ENCODE peak calls at places on chromosomes 11 and 22, in five cellular contexts. One of them, this sample, is unnamed. For H3K9me3, the result is how much of the 10 kb centered on the place peaks cover.

GRCh38 chr11:96237759-96238158 is 105.2 kb downstream of the MAML2 start:
- DNase-seq in tibial artery: no peak
- DNase-seq in upper lobe of right lung: no peak
- DNase-seq in heart right ventricle: no peak
- DNase-seq in naive thymus-derived CD4-positive, alpha-beta T cell: no peak
- DNase-seq in this sample: no peak

GRCh38 chr11:45371251-45371749 is 85.2 kb upstream of the SYT13 start:
- DNase-seq in heart right ventricle: peak
- DNase-seq in upper lobe of right lung: peak
- DNase-seq in tibial artery: peak
- DNase-seq in naive thymus-derived CD4-positive, alpha-beta T cell: peak
- DNase-seq in this sample: peak

GRCh38 chr22:31829505-31829904 is 75.7 kb downstream of the DEPDC5 start:
- DNase-seq in heart right ventricle: no peak
- DNase-seq in tibial artery: no peak
- DNase-seq in upper lobe of right lung: no peak
- DNase-seq in naive thymus-derived CD4-positive, alpha-beta T cell: peak
- DNase-seq in this sample: peak

GRCh38 chr11:119168471-119169271 is at the start of gene NLRX1:
- DNase-seq in heart right ventricle: peak
- DNase-seq in tibial artery: peak
- DNase-seq in upper lobe of right lung: peak
- DNase-seq in naive thymus-derived CD4-positive, alpha-beta T cell: peak
- DNase-seq in this sample: peak

GRCh38 chr11:63944987-63945386 is 6.2 kb downstream of the NAA40 start:
- DNase-seq in heart right ventricle: peak
- DNase-seq in naive thymus-derived CD4-positive, alpha-beta T cell: no peak
- DNase-seq in tibial artery: peak
- DNase-seq in upper lobe of right lung: no peak
- DNase-seq in this sample: no peak

GRCh38 chr22:27204280-27204679 is 546.9 kb downstream of the MIAT start:
- DNase-seq in heart right ventricle: no peak
- DNase-seq in naive thymus-derived CD4-positive, alpha-beta T cell: no peak
- DNase-seq in tibial artery: no peak
- DNase-seq in upper lobe of right lung: no peak
- DNase-seq in this sample: no peak

GRCh38 chr11:125320347-125321122 is 156.0 kb downstream of the PKNOX2 start:
- DNase-seq in tibial artery: no peak
- DNase-seq in upper lobe of right lung: no peak
- DNase-seq in naive thymus-derived CD4-positive, alpha-beta T cell: no peak
- DNase-seq in heart right ventricle: no peak
- DNase-seq in this sample: no peak

GRCh38 chr22:36194971-36195370 is 6.6 kb downstream of the APOL4 start:
- DNase-seq in upper lobe of right lung: no peak
- DNase-seq in naive thymus-derived CD4-positive, alpha-beta T cell: peak
- DNase-seq in heart right ventricle: peak
- DNase-seq in tibial artery: peak
- DNase-seq in this sample: peak

GRCh38 chr22:34669001-34669400 is 397.0 kb upstream of the ISX start:
- DNase-seq in naive thymus-derived CD4-positive, alpha-beta T cell: no peak
- DNase-seq in upper lobe of right lung: no peak
- DNase-seq in heart right ventricle: no peak
- DNase-seq in tibial artery: no peak
- DNase-seq in this sample: no peak

GRCh38 chr11:19110290-19110689 is 6.7 kb upstream of the ZDHHC13 start:
- DNase-seq in naive thymus-derived CD4-positive, alpha-beta T cell: no peak
- DNase-seq in upper lobe of right lung: no peak
- DNase-seq in heart right ventricle: peak
- DNase-seq in tibial artery: no peak
- DNase-seq in this sample: no peak

GRCh38 chr11:17256512-17256911 is 20.0 kb upstream of the NUCB2 start:
- DNase-seq in tibial artery: no peak
- DNase-seq in heart right ventricle: no peak
- DNase-seq in upper lobe of right lung: no peak
- DNase-seq in naive thymus-derived CD4-positive, alpha-beta T cell: no peak
- DNase-seq in this sample: peak

GRCh38 chr11:17258670-17259069 is 17.9 kb upstream of the NUCB2 start:
- DNase-seq in tibial artery: no peak
- DNase-seq in heart right ventricle: no peak
- DNase-seq in upper lobe of right lung: no peak
- DNase-seq in naive thymus-derived CD4-positive, alpha-beta T cell: no peak
- DNase-seq in this sample: no peak

GRCh38 chr11:17259519-17259918 is 17.0 kb upstream of the NUCB2 start:
- DNase-seq in heart right ventricle: no peak
- DNase-seq in upper lobe of right lung: no peak
- DNase-seq in tibial artery: no peak
- DNase-seq in naive thymus-derived CD4-positive, alpha-beta T cell: no peak
- DNase-seq in this sample: no peak

GRCh38 chr11:17259931-17260499 is 16.5 kb upstream of the NUCB2 start:
- DNase-seq in naive thymus-derived CD4-positive, alpha-beta T cell: no peak
- DNase-seq in upper lobe of right lung: no peak
- DNase-seq in tibial artery: no peak
- DNase-seq in heart right ventricle: no peak
- DNase-seq in this sample: no peak

GRCh38 chr11:17257200-17257599 is 19.3 kb upstream of the NUCB2 start:
- DNase-seq in tibial artery: no peak
- DNase-seq in naive thymus-derived CD4-positive, alpha-beta T cell: no peak
- DNase-seq in upper lobe of right lung: no peak
- DNase-seq in heart right ventricle: no peak
- DNase-seq in this sample: no peak
- H3K27ac ChIP-seq in tibial artery: no peak
- H3K27ac ChIP-seq in naive thymus-derived CD4-positive, alpha-beta T cell: no peak
- H3K27ac ChIP-seq in upper lobe of right lung: no peak
- H3K27ac ChIP-seq in heart right ventricle: no peak
- H3K27ac ChIP-seq in this sample: peak

GRCh38 chr22:47260551-47260950 is 498.1 kb downstream of the TBC1D22A start:
- DNase-seq in tibial artery: no peak
- DNase-seq in upper lobe of right lung: no peak
- DNase-seq in naive thymus-derived CD4-positive, alpha-beta T cell: no peak
- DNase-seq in heart right ventricle: no peak
- DNase-seq in this sample: no peak
- H3K9me3 ChIP-seq in tibial artery: under half
- H3K9me3 ChIP-seq in upper lobe of right lung: under half
- H3K9me3 ChIP-seq in naive thymus-derived CD4-positive, alpha-beta T cell: under half
- H3K9me3 ChIP-seq in heart right ventricle: under half
- H3K9me3 ChIP-seq in this sample: under half

GRCh38 chr11:20192641-20193040 is 32.4 kb upstream of the DBX1 start:
- DNase-seq in heart right ventricle: no peak
- DNase-seq in upper lobe of right lung: no peak
- DNase-seq in naive thymus-derived CD4-positive, alpha-beta T cell: no peak
- DNase-seq in tibial artery: no peak
- DNase-seq in this sample: no peak

GRCh38 chr11:20192151-20192550 is 31.9 kb upstream of the DBX1 start:
- DNase-seq in heart right ventricle: no peak
- DNase-seq in tibial artery: no peak
- DNase-seq in naive thymus-derived CD4-positive, alpha-beta T cell: no peak
- DNase-seq in upper lobe of right lung: no peak
- DNase-seq in this sample: no peak

GRCh38 chr11:20197881-20198280 is 37.6 kb upstream of the DBX1 start:
- DNase-seq in tibial artery: no peak
- DNase-seq in naive thymus-derived CD4-positive, alpha-beta T cell: no peak
- DNase-seq in heart right ventricle: no peak
- DNase-seq in upper lobe of right lung: no peak
- DNase-seq in this sample: no peak

GRCh38 chr11:20194470-20194869 is 34.2 kb upstream of the DBX1 start:
- DNase-seq in naive thymus-derived CD4-positive, alpha-beta T cell: no peak
- DNase-seq in tibial artery: no peak
- DNase-seq in upper lobe of right lung: no peak
- DNase-seq in heart right ventricle: no peak
- DNase-seq in this sample: no peak

GRCh38 chr11:20193307-20193706 is 33.0 kb upstream of the DBX1 start:
- DNase-seq in upper lobe of right lung: no peak
- DNase-seq in naive thymus-derived CD4-positive, alpha-beta T cell: no peak
- DNase-seq in tibial artery: no peak
- DNase-seq in heart right ventricle: no peak
- DNase-seq in this sample: no peak
- H3K4me3 ChIP-seq in upper lobe of right lung: no peak
- H3K4me3 ChIP-seq in naive thymus-derived CD4-positive, alpha-beta T cell: no peak
- H3K4me3 ChIP-seq in tibial artery: no peak
- H3K4me3 ChIP-seq in heart right ventricle: no peak
- H3K4me3 ChIP-seq in this sample: no peak

GRCh38 chr11:10752061-10752460 is 1.0 kb downstream of the CTR9 start:
- DNase-seq in upper lobe of right lung: no peak
- DNase-seq in naive thymus-derived CD4-positive, alpha-beta T cell: no peak
- DNase-seq in tibial artery: no peak
- DNase-seq in heart right ventricle: no peak
- DNase-seq in this sample: no peak
- H3K27ac ChIP-seq in upper lobe of right lung: peak
- H3K27ac ChIP-seq in naive thymus-derived CD4-positive, alpha-beta T cell: peak
- H3K27ac ChIP-seq in tibial artery: peak
- H3K27ac ChIP-seq in heart right ventricle: peak
- H3K27ac ChIP-seq in this sample: no peak

DNA sequence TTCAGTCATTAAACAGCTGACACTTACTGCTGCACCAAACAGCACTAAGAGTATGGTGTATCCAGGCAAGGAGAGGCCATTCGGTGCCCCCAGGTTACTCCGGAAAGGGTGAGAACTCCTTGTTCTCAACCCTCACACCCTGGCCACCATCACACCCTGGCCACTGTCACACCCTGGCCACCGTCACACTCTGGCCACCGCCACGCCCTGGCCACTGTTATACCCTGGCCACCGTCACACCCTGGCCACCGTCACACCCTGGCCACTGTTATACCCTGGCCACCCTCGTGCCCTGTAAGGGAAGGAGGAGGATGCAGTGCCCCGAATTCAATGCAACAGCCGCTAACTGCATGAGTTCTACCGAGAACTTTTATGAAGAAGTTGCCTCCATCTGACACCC is 644.4 kb downstream of the TBC1D22A start:
- DNase-seq in tibial artery: no peak
- DNase-seq in upper lobe of right lung: no peak
- DNase-seq in heart right ventricle: no peak
- DNase-seq in naive thymus-derived CD4-positive, alpha-beta T cell: no peak
- DNase-seq in this sample: no peak
- H3K9me3 ChIP-seq in tibial artery: under half
- H3K9me3 ChIP-seq in upper lobe of right lung: under half
- H3K9me3 ChIP-seq in heart right ventricle: under half
- H3K9me3 ChIP-seq in naive thymus-derived CD4-positive, alpha-beta T cell: under half
- H3K9me3 ChIP-seq in this sample: under half

GRCh38 chr11:78958444-78958843 is 383.8 kb upstream of the NARS2 start:
- DNase-seq in upper lobe of right lung: no peak
- DNase-seq in tibial artery: no peak
- DNase-seq in heart right ventricle: no peak
- DNase-seq in naive thymus-derived CD4-positive, alpha-beta T cell: no peak
- DNase-seq in this sample: no peak

GRCh38 chr11:78961186-78961782 is 386.6 kb upstream of the NARS2 start:
- DNase-seq in heart right ventricle: peak
- DNase-seq in upper lobe of right lung: no peak
- DNase-seq in tibial artery: no peak
- DNase-seq in naive thymus-derived CD4-positive, alpha-beta T cell: no peak
- DNase-seq in this sample: no peak

GRCh38 chr11:78967811-78968210 is 393.1 kb upstream of the NARS2 start:
- DNase-seq in upper lobe of right lung: no peak
- DNase-seq in heart right ventricle: no peak
- DNase-seq in naive thymus-derived CD4-positive, alpha-beta T cell: no peak
- DNase-seq in tibial artery: no peak
- DNase-seq in this sample: no peak

GRCh38 chr11:78957481-78958245 is 383.0 kb upstream of the NARS2 start:
- DNase-seq in upper lobe of right lung: no peak
- DNase-seq in naive thymus-derived CD4-positive, alpha-beta T cell: no peak
- DNase-seq in tibial artery: no peak
- DNase-seq in heart right ventricle: no peak
- DNase-seq in this sample: no peak

DNA sequence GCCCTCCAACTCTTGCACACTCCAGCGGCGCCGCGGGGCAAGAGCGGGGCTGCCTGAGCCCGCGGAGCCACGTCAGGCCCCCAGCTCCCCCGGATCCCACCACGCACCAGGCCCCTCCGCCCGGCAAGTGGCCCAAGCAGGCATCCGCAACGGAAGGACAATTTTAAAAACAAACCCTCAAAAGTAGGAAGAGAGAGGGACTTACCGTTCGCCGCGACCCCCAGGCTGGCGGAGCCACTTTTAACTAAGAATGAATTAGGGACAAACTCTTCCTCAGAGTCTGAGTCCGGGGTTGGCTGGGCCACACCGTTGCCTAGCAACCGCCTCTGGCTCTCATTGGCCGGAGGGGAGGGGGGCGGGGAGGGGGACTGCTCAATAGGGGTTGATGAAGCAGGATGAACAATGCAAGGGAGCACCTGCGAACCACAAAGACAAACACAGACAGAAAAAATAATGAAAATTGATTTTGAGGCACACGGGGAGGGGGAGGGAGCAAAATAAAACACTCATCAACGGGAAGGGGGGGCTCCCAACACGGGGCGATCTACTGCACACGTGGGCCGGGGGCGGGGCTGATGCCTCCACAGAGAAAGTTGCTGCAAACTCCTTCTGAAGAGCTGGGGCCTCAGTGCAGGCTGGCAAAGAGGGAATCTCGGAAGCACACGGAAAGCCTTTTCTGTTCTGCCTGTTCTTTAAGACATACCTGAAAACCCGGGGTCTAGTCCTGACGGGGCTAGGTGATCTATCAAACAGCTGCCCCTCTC is 387.5 kb upstream of the NARS2 start:
- DNase-seq in upper lobe of right lung: no peak
- DNase-seq in naive thymus-derived CD4-positive, alpha-beta T cell: no peak
- DNase-seq in tibial artery: no peak
- DNase-seq in heart right ventricle: no peak
- DNase-seq in this sample: peak
- H3K4me3 ChIP-seq in upper lobe of right lung: no peak
- H3K4me3 ChIP-seq in naive thymus-derived CD4-positive, alpha-beta T cell: no peak
- H3K4me3 ChIP-seq in tibial artery: no peak
- H3K4me3 ChIP-seq in heart right ventricle: no peak
- H3K4me3 ChIP-seq in this sample: peak

GRCh38 chr22:29985912-29986311 is 94.4 kb upstream of the HORMAD2 start:
- DNase-seq in naive thymus-derived CD4-positive, alpha-beta T cell: no peak
- DNase-seq in upper lobe of right lung: no peak
- DNase-seq in tibial artery: no peak
- DNase-seq in heart right ventricle: no peak
- DNase-seq in this sample: no peak
- H3K27ac ChIP-seq in naive thymus-derived CD4-positive, alpha-beta T cell: no peak
- H3K27ac ChIP-seq in upper lobe of right lung: no peak
- H3K27ac ChIP-seq in tibial artery: no peak
- H3K27ac ChIP-seq in heart right ventricle: no peak
- H3K27ac ChIP-seq in this sample: no peak

GRCh38 chr22:47957649-47958048 is 1195.2 kb downstream of the TBC1D22A start:
- DNase-seq in heart right ventricle: no peak
- DNase-seq in naive thymus-derived CD4-positive, alpha-beta T cell: no peak
- DNase-seq in tibial artery: no peak
- DNase-seq in upper lobe of right lung: no peak
- DNase-seq in this sample: no peak
- H3K9me3 ChIP-seq in heart right ventricle: under half
- H3K9me3 ChIP-seq in naive thymus-derived CD4-positive, alpha-beta T cell: under half
- H3K9me3 ChIP-seq in tibial artery: under half
- H3K9me3 ChIP-seq in upper lobe of right lung: under half
- H3K9me3 ChIP-seq in this sample: under half

GRCh38 chr11:67355023-67355793 is 1.9 kb upstream of the POLD4 start:
- DNase-seq in tibial artery: no peak
- DNase-seq in heart right ventricle: no peak
- DNase-seq in upper lobe of right lung: no peak
- DNase-seq in naive thymus-derived CD4-positive, alpha-beta T cell: no peak
- DNase-seq in this sample: no peak
- H3K4me3 ChIP-seq in tibial artery: no peak
- H3K4me3 ChIP-seq in heart right ventricle: no peak
- H3K4me3 ChIP-seq in upper lobe of right lung: no peak
- H3K4me3 ChIP-seq in naive thymus-derived CD4-positive, alpha-beta T cell: no peak
- H3K4me3 ChIP-seq in this sample: peak